ENCODE peak calls at places on chromosomes 4 and X, in eight cellular contexts. F is upper lobe of right lung, S is neural progenitor cell, V is body of pancreas, M is PC-3, R is endodermal cell, B is mammary epithelial cell, K is tibial artery. X is an unnamed sample.

GRCh38 chr4:177308842-177309524 is 691 bp upstream of the NEIL3 start:
- DNase-seq in F (no peak), S (no peak), V (no peak), M (no peak), R (no peak), B (no peak), K (no peak), X (no peak)

GRCh38 chr4:101332424-101332823 is 14.9 kb downstream of the PPP3CA start:
- DNase-seq in F (no peak), S (no peak), V (no peak), M (no peak), R (no peak), B (no peak), K (no peak), X (no peak)

GRCh38 chrX:53678667-53679066 is 7.9 kb downstream of the HUWE1 start:
- DNase-seq in F (no peak), S (peak; percentile 12), V (no peak), M (peak; percentile 29), R (no peak), B (no peak), K (no peak), X (no peak)

GRCh38 chr4:26288308-26288982 is 32.4 kb upstream of the RBPJ start:
- DNase-seq in F (no peak), S (no peak), V (no peak), M (peak; percentile 59), R (no peak), B (no peak), K (no peak), X (no peak)

GRCh38 chr4:184011810-184012209 is 106.7 kb downstream of the STOX2 start:
- DNase-seq in F (no peak), S (no peak), V (no peak), M (no peak), R (no peak), B (no peak), K (no peak), X (no peak)

GRCh38 chr4:137531951-137532868 is at the start of gene PCDH18:
- DNase-seq in F (peak; percentile 70), S (peak; percentile 95), V (peak; percentile 57), M (peak; percentile 75), R (peak; percentile 91), B (peak; percentile 15), K (peak; percentile 97), X (peak; percentile 94)

GRCh38 chr4:87835732-87836131 is 3.0 kb downstream of the MEPE start:
- DNase-seq in F (no peak), S (no peak), V (no peak), M (peak; percentile 80), R (no peak), B (no peak), K (no peak), X (no peak)

GRCh38 chr4:13162886-13163285 is 321.3 kb downstream of the RAB28 start:
- DNase-seq in F (no peak), S (no peak), V (no peak), M (peak; percentile 38), R (peak; percentile 58), B (no peak), K (no peak), X (no peak)

GRCh38 chrX:85927740-85928139 is 119.6 kb downstream of the CHM start:
- DNase-seq in F (no peak), S (no peak), V (no peak), M (no peak), R (no peak), B (no peak), K (no peak), X (no peak)

GRCh38 chr4:87092389-87093141 is 127.9 kb downstream of the KLHL8 start:
- DNase-seq in F (peak; percentile 89), S (no peak), V (peak; percentile 83), M (peak; percentile 94), R (no peak), B (peak; percentile 98), K (peak; percentile 55), X (no peak)

GRCh38 chrX:18769812-18770573 is 62.5 kb downstream of the PPEF1 start:
- DNase-seq in F (no peak), S (peak; percentile 3), V (no peak), M (no peak), R (no peak), B (no peak), K (no peak), X (no peak)

GRCh38 chr4:61716437-61716836 is 516.3 kb downstream of the ADGRL3 start:
- DNase-seq in F (no peak), S (no peak), V (no peak), M (no peak), R (no peak), B (no peak), K (no peak), X (no peak)

GRCh38 chr4:158374318-158374717 is 147.4 kb upstream of the RXFP1 start:
- DNase-seq in F (no peak), S (no peak), V (no peak), M (no peak), R (no peak), B (peak; percentile 79), K (no peak), X (no peak)

GRCh38 chrX:43505759-43506158 is 150.3 kb upstream of the MAOA start:
- DNase-seq in F (no peak), S (no peak), V (no peak), M (peak; percentile 2), R (no peak), B (peak; percentile 67), K (no peak), X (no peak)

GRCh38 chr4:128379860-128380259 is 92.2 kb upstream of the PGRMC2 start:
- DNase-seq in F (no peak), S (peak; percentile 19), V (peak; percentile 74), M (peak; percentile 44), R (peak; percentile 79), B (no peak), K (no peak), X (no peak)

GRCh38 chr4:64598068-64598467 is 188.8 kb upstream of the TECRL start:
- DNase-seq in F (no peak), S (no peak), V (no peak), M (peak; percentile 6), R (no peak), B (no peak), K (no peak), X (no peak)

GRCh38 chrX:26050099-26050498 is 88.0 kb upstream of the MAGEB18 start:
- DNase-seq in F (no peak), S (no peak), V (no peak), M (peak; percentile 3), R (no peak), B (peak; percentile 72), K (no peak), X (no peak)

GRCh38 chr4:143336828-143337599 is at the start of gene GAB1:
- DNase-seq in F (peak; percentile 90), S (peak; percentile 94), V (peak; percentile 80), M (peak; percentile 76), R (peak; percentile 94), B (peak; percentile 82), K (peak; percentile 80), X (peak; percentile 78)

GRCh38 chrX:20974326-20974725 is 399.9 kb upstream of the CNKSR2 start:
- DNase-seq in F (no peak), S (no peak), V (no peak), M (peak; percentile 40), R (no peak), B (peak; percentile 38), K (no peak), X (no peak)

GRCh38 chrX:124018031-124018430 is 56.5 kb downstream of the STAG2 start:
- DNase-seq in F (no peak), S (no peak), V (no peak), M (peak; percentile 31), R (no peak), B (no peak), K (no peak), X (no peak)

DNA sequence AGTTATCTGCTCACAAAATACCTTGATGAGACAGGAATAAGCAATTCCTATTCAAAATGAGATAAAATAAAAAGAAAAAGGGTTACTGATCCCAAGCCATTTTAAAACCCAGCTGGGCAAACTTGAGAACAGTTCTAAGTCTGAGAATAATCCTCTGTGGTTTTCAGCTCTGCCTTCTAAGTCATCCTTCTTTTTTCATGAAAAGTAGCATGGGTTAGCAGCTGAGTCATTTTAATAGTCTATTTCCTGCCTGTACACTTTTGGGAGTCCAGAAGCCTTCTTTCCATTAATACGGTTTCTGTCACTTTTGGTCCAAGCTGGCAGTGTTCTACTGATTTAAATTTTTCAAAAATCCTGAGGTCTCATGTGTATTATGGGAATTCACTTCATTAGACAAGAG is 374.3 kb downstream of the IQCM start:
- DNase-seq in F (no peak), S (no peak), V (no peak), M (peak; percentile 40), R (no peak), B (peak; percentile 37), K (no peak), X (no peak)
- H3K27ac ChIP-seq in F (no peak overlapping the region), S (no peak overlapping the region), V (no peak overlapping the region), M (no peak overlapping the region), R (no peak overlapping the region), B (no peak overlapping the region), K (no peak overlapping the region), X (no peak overlapping the region)

DNA sequence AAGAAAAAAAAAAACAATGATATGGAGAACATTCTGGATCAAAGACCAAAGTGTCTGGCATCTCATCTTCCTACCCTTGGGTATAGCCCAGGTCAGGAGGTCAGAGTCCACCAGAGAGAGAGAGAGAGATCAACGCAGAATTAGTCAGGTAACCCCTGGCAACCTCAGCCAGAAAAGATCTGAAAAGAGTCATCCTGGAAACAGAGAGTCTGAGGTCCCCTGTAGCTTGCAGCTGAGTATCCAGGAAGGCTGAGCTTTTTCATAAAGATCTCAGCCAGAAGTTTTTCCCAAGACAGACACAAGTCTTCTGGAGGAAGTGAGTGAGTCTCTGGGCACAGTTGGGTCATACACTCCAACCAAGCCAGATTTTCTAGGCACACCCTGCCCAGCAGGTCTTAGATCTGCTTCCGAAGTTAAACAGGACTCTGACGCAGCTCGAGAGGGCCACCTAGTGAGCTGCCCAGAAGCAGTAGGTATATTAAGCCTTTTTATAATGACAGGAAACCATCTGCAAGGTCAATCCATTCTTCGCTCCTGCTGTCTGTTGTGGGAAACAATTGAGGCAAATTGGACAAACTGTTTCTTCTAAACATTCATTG is 35.7 kb downstream of the ACE2 start:
- DNase-seq in F (peak; percentile 74), S (peak; percentile 70), V (peak; percentile 72), M (peak; percentile 87), R (peak; percentile 86), B (peak; percentile 80), K (peak; percentile 55), X (peak; percentile 80)
- TF ChIP-seq CTCF in F (peak; percentile 55), S (peak; percentile 69), V (peak; percentile 58), M (peak; percentile 89), R (peak; percentile 81), B (peak; percentile 91), K (peak; percentile 36), X (no peak)

GRCh38 chr4:54229631-54230478 is 762 bp downstream of the PDGFRA start:
- DNase-seq in F (no peak), S (peak; percentile 61), V (no peak), M (no peak), R (peak; percentile 81), B (no peak), K (no peak), X (no peak)
- H3K4me1 ChIP-seq in F (peaks cover 45% of the 10 kb centered on the region), S (peaks cover 27% of the 10 kb centered on the region), V (peaks cover 81% of the 10 kb centered on the region), M (peaks cover 50% of the 10 kb centered on the region), R (peaks cover 12% of the 10 kb centered on the region), B (peaks cover 33% of the 10 kb centered on the region), K (peaks cover 89% of the 10 kb centered on the region), X (peaks cover 79% of the 10 kb centered on the region)

DNA sequence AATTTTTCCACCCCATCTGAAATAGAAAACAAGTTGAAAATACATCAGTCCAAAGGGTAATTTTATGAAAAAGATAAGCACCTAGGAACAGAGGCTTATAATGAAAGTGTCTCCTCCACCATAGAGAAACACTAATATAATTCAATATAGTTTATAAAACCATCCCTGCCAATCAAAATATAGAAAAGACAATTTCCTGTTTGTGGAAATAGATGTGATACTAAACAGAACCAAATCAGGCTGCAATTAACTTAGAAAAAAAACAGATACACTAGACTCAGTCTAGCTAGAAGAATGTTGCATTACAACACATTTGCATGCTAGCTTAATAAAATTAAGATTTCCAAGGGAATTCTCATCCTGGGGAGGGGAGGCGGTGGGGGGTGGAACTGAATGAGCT is 68.2 kb downstream of the ENOX2 start:
- DNase-seq in F (no peak), S (no peak), V (no peak), M (no peak), R (no peak), B (no peak), K (no peak), X (no peak)
- H3K27ac ChIP-seq in F (no peak overlapping the region), S (no peak overlapping the region), V (no peak overlapping the region), M (no peak overlapping the region), R (no peak overlapping the region), B (no peak overlapping the region), K (no peak overlapping the region), X (no peak overlapping the region)

X was measured in right atrium auricular region.